ENCODE peak calls at places on chromosomes 2 and 18, in seven cellular contexts. R is stimulated activated naive CD4-positive, alpha-beta T cell; J is activated naive CD8-positive, alpha-beta T cell treated with anti-CD3 and anti-CD28 coated beads, Interleukin-2, amount 10 ng/mL, durations not matched to agents 7 days and 5 days; C is globus pallidus; H is Daoy; O is hepatocyte; U is naive B cell. X is an unnamed sample.

GRCh38 chr2:25335204-25335603 is 6.5 kb downstream of the DNMT3A start:
- DNase-seq in J (no peak), H (no peak), C (no peak), O (no peak), U (no peak), R (no peak), X (no peak)

GRCh38 chr2:166900700-166901099 is 12.4 kb downstream of the XIRP2 start:
- DNase-seq in U (no peak), C (no peak), R (no peak), J (no peak), O (peak), H (no peak), X (no peak)

GRCh38 chr2:100416939-100417744 is at the start of gene CHST10:
- DNase-seq in U (peak), J (peak), R (peak), O (peak), H (peak), C (peak), X (no peak)

GRCh38 chr18:45168883-45169585 is 446.2 kb upstream of the SLC14A2 start:
- DNase-seq in C (no peak), J (no peak), U (no peak), R (no peak), O (no peak), H (peak), X (no peak)

GRCh38 chr2:238843476-238843875 is 4.4 kb upstream of the TWIST2 start:
- DNase-seq in O (no peak), C (no peak), J (no peak), R (no peak), H (no peak), U (no peak), X (no peak)

GRCh38 chr2:217790681-217791392 is 212.0 kb downstream of the TNS1 start:
- DNase-seq in O (peak), C (no peak), J (no peak), H (peak), R (no peak), U (no peak), X (no peak)

GRCh38 chr18:61998957-61999356 is 106.2 kb upstream of the RNF152 start:
- DNase-seq in U (no peak), O (no peak), C (no peak), R (no peak), J (no peak), H (peak), X (no peak)

GRCh38 chr2:110955546-110955945 is 165.2 kb upstream of the BCL2L11 start:
- DNase-seq in C (no peak), O (no peak), R (no peak), U (no peak), J (no peak), H (no peak), X (no peak)

GRCh38 chr2:229519655-229520054 is 194.7 kb downstream of the DNER start:
- DNase-seq in H (peak), J (no peak), R (no peak), U (no peak), C (no peak), O (no peak), X (no peak)

GRCh38 chr2:241815477-241816430 is 6.8 kb downstream of the NEU4 start:
- DNase-seq in R (no peak), U (no peak), O (no peak), C (no peak), J (no peak), H (no peak), X (no peak)

GRCh38 chr18:35171315-35171987 is 69.4 kb upstream of the ZNF397 start:
- DNase-seq in U (no peak), C (peak), O (peak), J (no peak), H (no peak), R (no peak), X (no peak)